ENCODE peak calls at places on chromosomes 13 and 19, in seven cellular contexts. S, Y, F, V, X, K and W are unnamed samples.

GRCh38 chr13:41917641-41918040 is 43.3 kb downstream of the VWA8 start:
- DNase-seq in S (no peak), K (peak; percentile 66), V (no peak), F (no peak), X (no peak), Y (no peak), W (peak; percentile 87)

GRCh38 chr13:109669234-109669612 is 117.2 kb downstream of the IRS2 start:
- DNase-seq in Y (no peak), K (no peak), X (no peak), V (no peak), S (no peak), F (no peak), W (no peak)

GRCh38 chr13:31891472-31891871 is 140.1 kb upstream of the FRY start:
- DNase-seq in F (no peak), Y (no peak), X (no peak), K (no peak), V (no peak), S (no peak), W (no peak)

GRCh38 chr13:57787058-57787791 is 155.7 kb downstream of the PCDH17 start:
- DNase-seq in Y (peak; percentile 63), X (no peak), F (no peak), K (no peak), V (no peak), S (peak; percentile 84), W (no peak)

GRCh38 chr19:40803857-40804782 is 5.1 kb downstream of the EGLN2 start:
- DNase-seq in F (no peak), K (no peak), X (no peak), S (peak; percentile 68), Y (peak; percentile 66), V (peak; percentile 86), W (no peak)

GRCh38 chr19:5718579-5719273 is 1.2 kb downstream of the LONP1 start:
- DNase-seq in S (no peak), V (no peak), X (no peak), F (peak; percentile 50), Y (no peak), K (peak; percentile 79), W (peak; percentile 75)

GRCh38 chr19:3129112-3129511 is 6.7 kb upstream of the GNA15 start:
- DNase-seq in F (peak; percentile 48), X (no peak), V (no peak), Y (peak; percentile 34), K (peak; percentile 85), S (no peak), W (peak; percentile 78)

GRCh38 chr13:28219408-28220099 is 81.2 kb downstream of the PAN3 start:
- DNase-seq in F (no peak), S (no peak), Y (no peak), K (no peak), V (no peak), X (no peak), W (no peak)

GRCh38 chr13:112117955-112118302 is 51.0 kb downstream of the SOX1 start:
- DNase-seq in V (no peak), F (no peak), Y (no peak), K (no peak), S (no peak), X (no peak), W (no peak)

GRCh38 chr13:66689037-66689619 is 541.0 kb downstream of the PCDH9 start:
- DNase-seq in V (no peak), S (no peak), Y (no peak), X (no peak), K (peak; percentile 35), F (no peak), W (peak; percentile 11)
- TF ChIP-seq CTCF in V (no peak), S (no peak), Y (peak; percentile 48), X (peak; percentile 16), K (peak; percentile 43), F (no peak), W (peak; percentile 25)

DNA sequence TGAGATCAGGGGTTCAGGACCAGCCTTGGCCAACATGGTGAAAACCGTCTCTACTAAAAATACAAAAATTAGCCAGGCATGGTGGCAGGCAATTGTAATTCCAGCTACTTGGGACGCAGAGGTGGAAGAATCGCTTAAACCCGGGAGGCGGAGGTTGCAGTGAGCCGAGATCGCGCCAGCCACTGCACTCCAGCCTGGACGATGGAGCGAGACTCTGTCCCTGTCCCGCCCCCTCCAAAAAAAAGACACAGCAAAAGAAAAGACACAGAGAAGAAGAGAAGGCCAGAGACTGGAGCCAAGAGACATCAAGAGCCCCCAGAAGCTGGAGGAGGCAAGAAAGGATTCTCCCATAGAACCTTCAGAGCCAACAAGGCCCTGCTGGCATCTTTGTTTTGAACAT is 25.6 kb upstream of the PNMA8B start:
- DNase-seq in F (no peak), K (no peak), X (peak; percentile 10), V (no peak), S (no peak), Y (no peak), W (no peak)
- H3K4me3 ChIP-seq in F (no peak overlapping the region), K (no peak overlapping the region), X (no peak overlapping the region), V (no peak overlapping the region), S (no peak overlapping the region), Y (no peak overlapping the region), W (no peak overlapping the region)

DNA sequence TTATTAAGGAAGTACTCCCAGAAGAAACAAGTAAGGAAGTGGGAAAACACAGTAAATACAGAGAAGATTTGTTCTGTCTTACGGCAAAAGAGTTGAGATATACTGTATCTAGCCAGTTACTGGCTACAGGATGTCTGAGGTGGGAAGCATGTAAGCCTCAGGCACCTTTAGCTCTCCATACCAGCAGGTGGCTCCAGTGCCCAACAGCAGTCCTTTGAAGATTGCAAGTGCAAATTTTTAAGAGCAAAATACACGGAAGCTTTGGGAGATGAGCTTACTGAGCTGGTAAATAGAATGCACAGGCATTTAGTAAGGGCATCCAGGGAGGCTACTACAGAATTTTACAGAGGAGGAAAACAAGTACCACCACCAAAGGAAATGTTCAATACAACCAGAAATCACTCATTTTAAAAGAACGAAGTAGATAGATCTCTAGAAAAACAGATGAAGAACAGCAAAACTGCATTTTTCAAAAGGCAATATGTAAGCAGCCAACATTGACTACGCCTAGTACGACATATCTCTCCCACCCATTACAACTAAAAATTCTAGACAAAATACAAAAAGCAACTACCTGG is 57.9 kb upstream of the VSTM2B start:
- DNase-seq in S (peak; percentile 34), K (peak; percentile 24), X (no peak), Y (peak; percentile 76), V (no peak), F (peak; percentile 41), W (peak; percentile 22)
- TF ChIP-seq CTCF in S (peak; percentile 66), K (peak; percentile 42), X (no peak), Y (peak; percentile 79), V (no peak), F (peak; percentile 56), W (peak; percentile 42)

GRCh38 chr19:30543243-30543945 is 171.2 kb downstream of the ZNF536 start:
- DNase-seq in X (no peak), F (no peak), S (no peak), V (no peak), Y (peak; percentile 27), K (no peak), W (no peak)

GRCh38 chr19:30539315-30539714 is 167.1 kb downstream of the ZNF536 start:
- DNase-seq in K (no peak), F (no peak), V (no peak), S (no peak), X (no peak), Y (no peak), W (no peak)

GRCh38 chr19:30536975-30537374 is 164.8 kb downstream of the ZNF536 start:
- DNase-seq in K (no peak), S (no peak), V (no peak), X (no peak), Y (no peak), F (no peak), W (no peak)

GRCh38 chr19:30540671-30541210 is 168.6 kb downstream of the ZNF536 start:
- DNase-seq in X (no peak), V (no peak), K (no peak), S (no peak), Y (no peak), F (no peak), W (no peak)

DNA sequence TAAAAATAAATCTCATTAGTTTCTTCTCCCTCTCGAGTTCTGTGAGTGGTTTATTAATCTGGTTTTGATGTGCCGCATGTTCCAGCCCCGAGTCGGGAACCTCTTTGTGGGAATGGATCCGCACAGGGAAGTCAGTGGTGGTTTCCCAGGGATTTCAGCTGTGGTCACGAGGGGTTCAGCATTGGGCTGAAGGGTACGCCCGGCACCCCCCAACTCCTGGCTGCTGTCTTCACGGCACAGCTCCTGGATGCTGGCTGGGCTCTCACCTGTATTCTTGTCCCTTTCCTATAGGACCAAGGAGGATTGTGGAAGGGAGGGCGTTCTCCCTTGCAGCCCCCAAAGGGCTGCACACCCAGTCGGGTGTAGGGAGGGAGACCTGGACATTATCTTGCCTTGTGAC is 167.8 kb downstream of the ZNF536 start:
- DNase-seq in S (no peak), V (no peak), X (no peak), K (no peak), Y (no peak), F (no peak), W (no peak)
- H3K4me3 ChIP-seq in S (no peak overlapping the region), V (no peak overlapping the region), X (no peak overlapping the region), K (no peak overlapping the region), Y (no peak overlapping the region), F (no peak overlapping the region), W (no peak overlapping the region)

GRCh38 chr13:45446181-45446580 is 18.6 kb upstream of the COG3 start:
- DNase-seq in S (no peak), X (no peak), F (no peak), V (no peak), K (peak; percentile 26), Y (no peak), W (peak; percentile 70)

GRCh38 chr13:45439781-45440462 is 21.7 kb upstream of the SLC25A30 start:
- DNase-seq in X (no peak), F (no peak), K (no peak), Y (no peak), S (no peak), V (no peak), W (no peak)

GRCh38 chr13:45439000-45439399 is 20.8 kb upstream of the SLC25A30 start:
- DNase-seq in Y (no peak), K (no peak), F (no peak), V (no peak), S (no peak), X (no peak), W (no peak)

GRCh38 chr13:45445053-45445452 is 19.7 kb upstream of the COG3 start:
- DNase-seq in S (no peak), X (no peak), K (no peak), F (no peak), V (no peak), Y (no peak), W (no peak)

GRCh38 chr13:45441633-45442032 is 23.1 kb upstream of the COG3 start:
- DNase-seq in F (no peak), X (no peak), V (no peak), Y (no peak), S (no peak), K (peak; percentile 16), W (peak; percentile 21)
- TF ChIP-seq CTCF in F (peak; percentile 24), X (peak; percentile 31), V (no peak), Y (peak; percentile 50), S (no peak), K (peak; percentile 33), W (peak; percentile 28)